ENCODE peak calls at places on chromosomes 12 and 14, in ten cellular contexts. M is IMR-90, X is GM12878, R is Peyer's patch, K is heart left ventricle, Z is uterus, J is A549, E is NB4, F is HepG2, Y is stomach. O is an unnamed sample.

GRCh38 chr12:121580959-121581680 is at the start of gene KDM2B:
- DNase-seq in M (peak), X (no peak), R (no peak), K (no peak), Z (peak), J (no peak), E (peak), F (peak), Y (peak), O (no peak)

GRCh38 chr14:64060648-64061096 is 207.9 kb downstream of the SYNE2 start:
- DNase-seq in M (no peak), X (no peak), R (no peak), K (no peak), Z (no peak), J (peak), E (peak), F (peak), Y (no peak), O (no peak)

GRCh38 chr14:88551936-88552565 is 2.8 kb downstream of the PTPN21 start:
- DNase-seq in M (peak), X (no peak), R (peak), K (no peak), Z (no peak), J (no peak), E (no peak), F (no peak), Y (no peak), O (no peak)

GRCh38 chr14:105303949-105304348 is 3.1 kb upstream of the BRF1 start:
- DNase-seq in M (no peak), X (no peak), R (no peak), K (no peak), Z (no peak), J (no peak), E (no peak), F (no peak), Y (no peak), O (no peak)

GRCh38 chr14:98404811-98405210 is 867.2 kb downstream of the BCL11B start:
- DNase-seq in M (no peak), X (no peak), R (no peak), K (no peak), Z (no peak), J (no peak), E (no peak), F (no peak), Y (no peak), O (peak)

GRCh38 chr12:104573-105081 is 38.1 kb downstream of the IQSEC3 start:
- DNase-seq in M (no peak), X (no peak), R (no peak), K (no peak), Z (no peak), J (no peak), E (peak), F (peak), Y (no peak), O (no peak)

GRCh38 chr14:60217713-60218112 is 31.3 kb upstream of the PPM1A start:
- DNase-seq in M (no peak), X (no peak), R (no peak), K (no peak), Z (no peak), J (no peak), E (no peak), F (no peak), Y (no peak), O (no peak)

GRCh38 chr12:57875753-57876547 is 29.4 kb upstream of the CTDSP2 start:
- DNase-seq in M (no peak), X (no peak), R (no peak), K (no peak), Z (no peak), J (no peak), E (no peak), F (no peak), Y (no peak), O (no peak)

GRCh38 chr12:107634530-107634929 is 51.1 kb upstream of the PWP1 start:
- DNase-seq in M (no peak), X (no peak), R (no peak), K (no peak), Z (no peak), J (no peak), E (no peak), F (no peak), Y (no peak), O (no peak)

GRCh38 chr12:66197413-66198055 is 8.5 kb downstream of the IRAK3 start:
- DNase-seq in M (peak), X (no peak), R (no peak), K (no peak), Z (no peak), J (no peak), E (no peak), F (no peak), Y (no peak), O (no peak)

GRCh38 chr12:71800177-71800576 is 39.4 kb upstream of the TBC1D15 start:
- DNase-seq in M (no peak), X (no peak), R (no peak), K (no peak), Z (no peak), J (no peak), E (no peak), F (no peak), Y (no peak), O (no peak)

GRCh38 chr12:108825205-108825950 is 32.0 kb downstream of the SSH1 start:
- DNase-seq in M (peak), X (peak), R (peak), K (no peak), Z (no peak), J (no peak), E (peak), F (no peak), Y (no peak), O (no peak)

GRCh38 chr14:24316597-24316950 is 5.3 kb downstream of the LTB4R start:
- DNase-seq in M (no peak), X (no peak), R (no peak), K (no peak), Z (no peak), J (no peak), E (no peak), F (no peak), Y (no peak), O (no peak)
- TF ChIP-seq POLR2A in M (no peak), X (no peak), R (no peak), K (no peak), Z (no peak), J (no peak), E (no peak), F (no peak), Y (no peak), O (no peak)

GRCh38 chr12:125065021-125065752 is at the start of gene AACS:
- DNase-seq in M (peak), X (no peak), R (peak), K (peak), Z (peak), J (peak), E (peak), F (peak), Y (peak), O (no peak)
- TF ChIP-seq POLR2A in M (peak), X (peak), R (peak), K (no peak), Z (peak), J (peak), E (peak), F (peak), Y (no peak), O (no peak)

GRCh38 chr12:49784756-49785409 is 43.3 kb downstream of the NCKAP5L start:
- DNase-seq in M (peak), X (no peak), R (no peak), K (no peak), Z (no peak), J (no peak), E (no peak), F (no peak), Y (no peak), O (no peak)
- TF ChIP-seq POLR2A in M (no peak), X (no peak), R (no peak), K (no peak), Z (no peak), J (no peak), E (no peak), F (no peak), Y (no peak), O (no peak)

DNA sequence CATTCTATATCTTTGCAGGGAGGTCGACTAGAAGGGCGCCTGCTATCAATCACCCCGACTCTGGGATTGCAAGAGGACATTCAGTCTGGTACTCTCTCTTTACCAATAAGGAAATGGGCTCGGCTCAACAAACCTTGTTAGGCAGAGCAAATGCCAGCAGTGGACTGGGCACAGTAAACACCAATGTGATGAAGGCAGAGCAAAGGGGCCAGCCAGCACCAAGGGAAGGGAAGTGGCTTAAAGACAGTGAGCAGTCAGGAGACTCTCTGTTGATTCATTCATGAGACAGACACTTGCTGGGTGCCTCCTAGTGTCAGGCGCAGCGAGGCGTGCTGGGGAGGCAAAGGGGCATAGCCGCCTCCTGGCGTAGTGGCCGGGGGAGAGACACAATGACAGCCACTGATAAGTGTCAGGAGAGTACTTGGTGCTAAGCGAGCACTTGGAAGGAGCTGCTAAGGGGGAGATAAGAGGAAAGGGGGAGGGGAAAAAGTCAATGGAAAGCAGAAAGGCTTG is 34.1 kb downstream of the TMCC3 start:
- DNase-seq in M (no peak), X (no peak), R (peak), K (no peak), Z (no peak), J (peak), E (peak), F (no peak), Y (peak), O (no peak)
- TF ChIP-seq POLR2A in M (no peak), X (no peak), R (peak), K (no peak), Z (no peak), J (no peak), E (no peak), F (no peak), Y (no peak), O (no peak)